ENCODE peak calls at places on chromosome 2, in ten cellular contexts. V, K, L, Z, E, C, I, M, N and W are unnamed samples.

GRCh38 chr2:237774811-237775553 is 23.6 kb upstream of the RBM44 start:
- DNase-seq in V (no peak), K (no peak), L (no peak), Z (peak), E (no peak), C (peak), I (peak), M (no peak), N (peak), W (peak)

GRCh38 chr2:29532451-29532850 is 388.9 kb downstream of the ALK start:
- DNase-seq in V (no peak), K (no peak), L (no peak), Z (no peak), E (no peak), C (no peak), I (no peak), M (no peak), N (peak), W (no peak)

GRCh38 chr2:11560806-11561205 is 27.0 kb downstream of the GREB1 start:
- DNase-seq in V (no peak), K (no peak), L (peak), Z (no peak), E (no peak), C (no peak), I (no peak), M (no peak), N (no peak), W (no peak)

GRCh38 chr2:217418544-217418943 is 558.7 kb upstream of the TNP1 start:
- DNase-seq in V (no peak), K (no peak), L (no peak), Z (no peak), E (no peak), C (no peak), I (no peak), M (no peak), N (no peak), W (no peak)

GRCh38 chr2:187129866-187130265 is 280.9 kb upstream of the ZSWIM2 start:
- DNase-seq in V (no peak), K (no peak), L (no peak), Z (no peak), E (no peak), C (no peak), I (no peak), M (no peak), N (no peak), W (no peak)

GRCh38 chr2:134141598-134142340 is 112.1 kb upstream of the MGAT5 start:
- DNase-seq in V (no peak), K (no peak), L (no peak), Z (no peak), E (no peak), C (no peak), I (no peak), M (no peak), N (no peak), W (no peak)

GRCh38 chr2:142286618-142287017 is 155.8 kb upstream of the LRP1B start:
- DNase-seq in V (no peak), K (no peak), L (no peak), Z (no peak), E (no peak), C (no peak), I (no peak), M (no peak), N (no peak), W (peak)

GRCh38 chr2:46635442-46635841 is 156.1 kb downstream of the TMEM247 start:
- DNase-seq in V (no peak), K (no peak), L (no peak), Z (no peak), E (no peak), C (no peak), I (no peak), M (no peak), N (no peak), W (no peak)

GRCh38 chr2:46461716-46462171 is 17.6 kb upstream of the TMEM247 start:
- DNase-seq in V (no peak), K (no peak), L (no peak), Z (no peak), E (no peak), C (no peak), I (no peak), M (no peak), N (no peak), W (peak)

GRCh38 chr2:238886453-238887094 is 38.7 kb downstream of the TWIST2 start:
- DNase-seq in V (no peak), K (no peak), L (peak), Z (no peak), E (no peak), C (no peak), I (peak), M (no peak), N (no peak), W (no peak)

GRCh38 chr2:233213975-233214374 is 37.5 kb upstream of the ATG16L1 start:
- DNase-seq in V (no peak), K (no peak), L (no peak), Z (no peak), E (no peak), C (no peak), I (no peak), M (no peak), N (no peak), W (no peak)

GRCh38 chr2:106991866-106992265 is 105.9 kb upstream of the ST6GAL2 start:
- DNase-seq in V (no peak), K (no peak), L (no peak), Z (peak), E (no peak), C (no peak), I (no peak), M (no peak), N (no peak), W (no peak)

GRCh38 chr2:1886405-1886992 is 142.2 kb upstream of the PXDN start:
- DNase-seq in V (peak), K (peak), L (no peak), Z (peak), E (peak), C (peak), I (peak), M (peak), N (peak), W (peak)

GRCh38 chr2:155308367-155309009 is 610.0 kb downstream of the KCNJ3 start:
- DNase-seq in V (no peak), K (no peak), L (no peak), Z (no peak), E (no peak), C (no peak), I (no peak), M (no peak), N (no peak), W (no peak)

GRCh38 chr2:215998636-215999035 is 14.7 kb downstream of the MREG start:
- DNase-seq in V (no peak), K (no peak), L (no peak), Z (no peak), E (no peak), C (no peak), I (no peak), M (no peak), N (no peak), W (no peak)

GRCh38 chr2:31386648-31387047 is 27.9 kb downstream of the XDH start:
- DNase-seq in V (no peak), K (no peak), L (no peak), Z (peak), E (no peak), C (no peak), I (no peak), M (no peak), N (no peak), W (peak)

GRCh38 chr2:68258854-68259253 is 6.5 kb upstream of the PPP3R1 start:
- DNase-seq in V (no peak), K (no peak), L (no peak), Z (no peak), E (no peak), C (no peak), I (peak), M (no peak), N (peak), W (no peak)

GRCh38 chr2:236670235-236670620 is 100.6 kb downstream of the ACKR3 start:
- DNase-seq in V (no peak), K (no peak), L (no peak), Z (no peak), E (peak), C (no peak), I (no peak), M (peak), N (no peak), W (no peak)

GRCh38 chr2:160033732-160034392 is 28.6 kb downstream of the PLA2R1 start:
- DNase-seq in V (no peak), K (no peak), L (no peak), Z (peak), E (no peak), C (peak), I (peak), M (no peak), N (peak), W (no peak)

GRCh38 chr2:118878531-118879149 is 31.2 kb upstream of the EN1 start:
- DNase-seq in V (no peak), K (no peak), L (no peak), Z (no peak), E (no peak), C (no peak), I (no peak), M (no peak), N (no peak), W (peak)

GRCh38 chr2:27901219-27901618 is 10.7 kb downstream of the BABAM2 start:
- DNase-seq in V (peak), K (no peak), L (no peak), Z (no peak), E (no peak), C (no peak), I (peak), M (no peak), N (peak), W (no peak)

GRCh38 chr2:233834378-233834777 is 20.0 kb downstream of the HJURP start:
- DNase-seq in V (no peak), K (no peak), L (no peak), Z (no peak), E (no peak), C (no peak), I (no peak), M (no peak), N (no peak), W (no peak)

GRCh38 chr2:209208211-209208610 is 215.6 kb upstream of the MAP2 start:
- DNase-seq in V (peak), K (no peak), L (no peak), Z (peak), E (no peak), C (no peak), I (no peak), M (no peak), N (no peak), W (peak)

GRCh38 chr2:187409682-187410081 is 38.4 kb downstream of the CALCRL start:
- DNase-seq in V (no peak), K (no peak), L (no peak), Z (no peak), E (no peak), C (no peak), I (no peak), M (no peak), N (no peak), W (no peak)

GRCh38 chr2:69280017-69280671 is 106.9 kb downstream of the GFPT1 start:
- DNase-seq in V (no peak), K (no peak), L (no peak), Z (no peak), E (no peak), C (no peak), I (peak), M (no peak), N (no peak), W (no peak)

GRCh38 chr2:12014088-12014960 is 267.9 kb downstream of the LPIN1 start:
- DNase-seq in V (no peak), K (no peak), L (no peak), Z (peak), E (no peak), C (no peak), I (peak), M (no peak), N (peak), W (no peak)

GRCh38 chr2:121189656-121190381 is 95.2 kb downstream of the TFCP2L1 start:
- DNase-seq in V (no peak), K (no peak), L (peak), Z (no peak), E (no peak), C (no peak), I (no peak), M (no peak), N (no peak), W (no peak)

GRCh38 chr2:18993756-18994155 is 364.7 kb downstream of the OSR1 start:
- DNase-seq in V (no peak), K (no peak), L (no peak), Z (no peak), E (no peak), C (no peak), I (peak), M (no peak), N (no peak), W (no peak)

GRCh38 chr2:7572460-7572859 is 655.2 kb downstream of the RNF144A start:
- DNase-seq in V (no peak), K (no peak), L (no peak), Z (no peak), E (no peak), C (no peak), I (no peak), M (no peak), N (no peak), W (no peak)

GRCh38 chr2:179239194-179239593 is 25.4 kb downstream of the SESTD1 start:
- DNase-seq in V (no peak), K (no peak), L (no peak), Z (peak), E (no peak), C (no peak), I (no peak), M (no peak), N (peak), W (peak)

GRCh38 chr2:109368798-109369197 is 239.8 kb downstream of the SH3RF3 start:
- DNase-seq in V (no peak), K (no peak), L (peak), Z (no peak), E (peak), C (no peak), I (no peak), M (no peak), N (no peak), W (no peak)

GRCh38 chr2:215784371-215784783 is 229.0 kb downstream of the MREG start:
- DNase-seq in V (no peak), K (no peak), L (peak), Z (peak), E (no peak), C (peak), I (peak), M (no peak), N (peak), W (no peak)

GRCh38 chr2:222960126-222960525 is 91.9 kb upstream of the KCNE4 start:
- DNase-seq in V (no peak), K (no peak), L (no peak), Z (peak), E (no peak), C (peak), I (peak), M (no peak), N (peak), W (peak)

GRCh38 chr2:195782156-195782555 is 125.1 kb downstream of the SLC39A10 start:
- DNase-seq in V (no peak), K (no peak), L (no peak), Z (peak), E (no peak), C (no peak), I (no peak), M (no peak), N (peak), W (no peak)

GRCh38 chr2:99554238-99554637 is 64.4 kb upstream of the REV1 start:
- DNase-seq in V (no peak), K (no peak), L (no peak), Z (no peak), E (no peak), C (no peak), I (no peak), M (no peak), N (no peak), W (peak)

GRCh38 chr2:191321861-191322662 is 76.9 kb downstream of the MYO1B start:
- DNase-seq in V (no peak), K (no peak), L (no peak), Z (peak), E (no peak), C (peak), I (peak), M (no peak), N (peak), W (peak)

GRCh38 chr2:127083819-127084503 is 23.0 kb downstream of the BIN1 start:
- DNase-seq in V (peak), K (peak), L (peak), Z (peak), E (peak), C (peak), I (peak), M (peak), N (peak), W (peak)
- H3K4me3 ChIP-seq in V (peak), K (peak), L (no peak), Z (no peak), E (no peak), C (no peak), I (peak), M (no peak), N (no peak), W (no peak)

DNA sequence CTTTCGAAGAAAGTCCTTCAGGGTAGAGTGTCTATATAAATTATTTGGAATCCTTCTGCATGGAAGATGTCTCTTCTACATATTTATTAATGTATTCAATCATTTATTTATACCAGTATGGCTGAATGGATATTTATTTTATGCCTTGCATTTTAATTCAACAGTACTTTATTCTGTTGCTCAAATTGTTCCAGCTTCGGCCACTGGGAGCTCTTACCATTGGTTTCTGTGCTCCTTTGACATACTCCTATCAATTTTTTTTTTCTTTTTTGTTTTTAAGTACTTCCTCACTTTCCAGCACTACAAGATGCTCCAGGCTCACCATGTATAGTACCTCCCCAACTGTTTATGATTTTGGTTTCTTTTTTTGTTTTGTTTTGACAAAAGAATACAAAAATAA is 39.4 kb upstream of the WIPF1 start:
- DNase-seq in V (no peak), K (no peak), L (no peak), Z (no peak), E (no peak), C (no peak), I (no peak), M (no peak), N (no peak), W (no peak)
- TF ChIP-seq CTCF in V (no peak), K (no peak), L (no peak), Z (no peak), E (no peak), C (peak), I (peak), M (no peak), N (no peak), W (peak)

DNA sequence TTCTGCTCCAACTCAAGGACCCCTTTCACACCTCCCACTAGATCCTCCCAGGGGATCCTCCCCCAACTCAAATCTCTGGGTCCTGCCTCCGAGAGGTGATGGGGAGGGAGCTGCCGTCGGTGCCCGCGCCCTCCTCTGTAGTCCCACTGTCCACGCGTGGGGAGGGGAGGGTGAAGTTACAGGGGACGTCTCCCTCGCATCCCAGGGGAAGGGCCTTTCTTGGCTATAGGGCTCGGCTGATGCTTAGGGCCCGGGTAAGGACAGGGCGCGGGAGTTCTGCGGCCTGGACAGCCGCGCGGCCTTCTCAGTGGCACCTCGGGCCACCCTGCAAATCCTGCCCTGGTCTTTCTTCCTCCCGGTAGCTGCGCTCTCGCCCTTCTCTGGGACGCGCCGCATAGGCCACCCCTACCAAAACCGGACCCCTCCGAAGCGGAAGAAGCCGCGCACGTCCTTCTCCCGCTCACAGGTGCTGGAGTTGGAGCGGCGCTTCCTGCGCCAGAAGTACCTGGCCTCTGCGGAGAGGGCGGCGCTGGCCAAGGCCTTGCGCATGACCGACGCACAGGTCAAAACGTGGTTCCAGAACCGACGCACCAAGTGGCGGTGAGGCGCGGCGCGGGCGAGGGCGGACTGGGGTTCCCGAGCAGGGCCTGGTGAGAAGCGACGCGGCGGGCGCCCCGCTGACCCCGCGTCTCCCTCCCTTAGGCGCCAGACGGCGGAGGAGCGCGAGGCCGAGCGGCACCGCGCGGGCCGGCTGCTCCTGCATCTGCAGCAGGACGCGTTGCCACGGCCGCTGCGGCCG is 1.2 kb downstream of the TLX2 start:
- DNase-seq in V (no peak), K (no peak), L (peak), Z (no peak), E (no peak), C (no peak), I (no peak), M (peak), N (no peak), W (no peak)
- H3K4me3 ChIP-seq in V (peak), K (peak), L (peak), Z (no peak), E (peak), C (no peak), I (no peak), M (peak), N (no peak), W (no peak)

GRCh38 chr2:180360283-180360618 is 353.2 kb upstream of the CWC22 start:
- DNase-seq in V (no peak), K (no peak), L (no peak), Z (no peak), E (no peak), C (no peak), I (no peak), M (no peak), N (no peak), W (no peak)

GRCh38 chr2:180359522-180360282 is 352.6 kb upstream of the CWC22 start:
- DNase-seq in V (no peak), K (no peak), L (no peak), Z (no peak), E (no peak), C (no peak), I (no peak), M (no peak), N (no peak), W (peak)

GRCh38 chr2:180352620-180353019 is 345.5 kb upstream of the CWC22 start:
- DNase-seq in V (no peak), K (no peak), L (no peak), Z (no peak), E (no peak), C (no peak), I (no peak), M (no peak), N (no peak), W (no peak)

GRCh38 chr2:180356676-180357075 is 349.6 kb upstream of the CWC22 start:
- DNase-seq in V (no peak), K (no peak), L (no peak), Z (no peak), E (no peak), C (no peak), I (no peak), M (no peak), N (no peak), W (no peak)

GRCh38 chr2:180358458-180358857 is 351.4 kb upstream of the CWC22 start:
- DNase-seq in V (no peak), K (no peak), L (no peak), Z (no peak), E (no peak), C (no peak), I (no peak), M (no peak), N (no peak), W (no peak)
- TF ChIP-seq CTCF in V (no peak), K (no peak), L (no peak), Z (no peak), E (no peak), C (peak), I (no peak), M (no peak), N (no peak), W (no peak)

GRCh38 chr2:10144771-10145518 is 22.4 kb downstream of the RRM2 start:
- DNase-seq in V (no peak), K (no peak), L (no peak), Z (no peak), E (no peak), C (no peak), I (no peak), M (no peak), N (no peak), W (peak)
- H3K4me3 ChIP-seq in V (no peak), K (no peak), L (no peak), Z (no peak), E (no peak), C (no peak), I (no peak), M (no peak), N (no peak), W (no peak)

GRCh38 chr2:219521066-219521880 is 7.0 kb downstream of the ASIC4 start:
- DNase-seq in V (no peak), K (no peak), L (no peak), Z (peak), E (no peak), C (no peak), I (peak), M (no peak), N (peak), W (peak)
- TF ChIP-seq CTCF in V (peak), K (peak), L (peak), Z (peak), E (peak), C (peak), I (peak), M (no peak), N (peak), W (peak)